ENCODE peak calls at places on chromosomes 16 and 17, in five cellular contexts. One of them, this sample, is unnamed. For H3K4me1, the result is how much of the 10 kb centered on the place peaks cover.

GRCh38 chr17:39704821-39705551 is 5.1 kb downstream of the ERBB2 start:
- DNase-seq in SK-N-SH: no peak
- DNase-seq in HCT116: no peak
- DNase-seq in A549: peak
- DNase-seq in neuronal stem cell: no peak
- DNase-seq in this sample: no peak

GRCh38 chr16:27224271-27224737 is 21.0 kb downstream of the KDM8 start:
- DNase-seq in A549: no peak
- DNase-seq in SK-N-SH: no peak
- DNase-seq in neuronal stem cell: no peak
- DNase-seq in HCT116: no peak
- DNase-seq in this sample: no peak

GRCh38 chr17:7475764-7476422 is 3.5 kb downstream of the ZBTB4 start:
- DNase-seq in HCT116: no peak
- DNase-seq in SK-N-SH: no peak
- DNase-seq in neuronal stem cell: no peak
- DNase-seq in A549: no peak
- DNase-seq in this sample: no peak

GRCh38 chr17:64154321-64155089 is 24.6 kb upstream of the ERN1 start:
- DNase-seq in neuronal stem cell: no peak
- DNase-seq in SK-N-SH: no peak
- DNase-seq in A549: no peak
- DNase-seq in HCT116: no peak
- DNase-seq in this sample: no peak

GRCh38 chr17:57579245-57579644 is 165.9 kb downstream of the CCDC182 start:
- DNase-seq in HCT116: no peak
- DNase-seq in SK-N-SH: no peak
- DNase-seq in neuronal stem cell: no peak
- DNase-seq in A549: no peak
- DNase-seq in this sample: no peak

GRCh38 chr17:19780846-19781245 is 32.7 kb upstream of the ALDH3A1 start:
- DNase-seq in neuronal stem cell: no peak
- DNase-seq in SK-N-SH: no peak
- DNase-seq in HCT116: no peak
- DNase-seq in A549: no peak
- DNase-seq in this sample: no peak

GRCh38 chr17:47423406-47424295 is 99.9 kb downstream of the EFCAB13 start:
- DNase-seq in A549: peak
- DNase-seq in HCT116: no peak
- DNase-seq in SK-N-SH: peak
- DNase-seq in neuronal stem cell: no peak
- DNase-seq in this sample: no peak

GRCh38 chr16:85258166-85258565 is 145.9 kb upstream of the CIBAR2 start:
- DNase-seq in HCT116: no peak
- DNase-seq in A549: no peak
- DNase-seq in neuronal stem cell: no peak
- DNase-seq in SK-N-SH: no peak
- DNase-seq in this sample: no peak

GRCh38 chr17:2420131-2420530 is 19.3 kb upstream of the MNT start:
- DNase-seq in HCT116: no peak
- DNase-seq in neuronal stem cell: no peak
- DNase-seq in SK-N-SH: no peak
- DNase-seq in A549: no peak
- DNase-seq in this sample: no peak

GRCh38 chr17:2416010-2416734 is 15.3 kb upstream of the MNT start:
- DNase-seq in A549: peak
- DNase-seq in SK-N-SH: peak
- DNase-seq in HCT116: no peak
- DNase-seq in neuronal stem cell: peak
- DNase-seq in this sample: peak

GRCh38 chr17:2419526-2419925 is 18.7 kb upstream of the MNT start:
- DNase-seq in SK-N-SH: no peak
- DNase-seq in neuronal stem cell: no peak
- DNase-seq in A549: no peak
- DNase-seq in HCT116: no peak
- DNase-seq in this sample: no peak

GRCh38 chr17:2421315-2422147 is 20.7 kb upstream of the MNT start:
- DNase-seq in A549: no peak
- DNase-seq in neuronal stem cell: no peak
- DNase-seq in HCT116: no peak
- DNase-seq in SK-N-SH: no peak
- DNase-seq in this sample: no peak

GRCh38 chr17:2418572-2418971 is 17.7 kb upstream of the MNT start:
- DNase-seq in A549: no peak
- DNase-seq in neuronal stem cell: no peak
- DNase-seq in SK-N-SH: no peak
- DNase-seq in HCT116: no peak
- DNase-seq in this sample: no peak
- H3K4me3 ChIP-seq in A549: no peak
- H3K4me3 ChIP-seq in neuronal stem cell: no peak
- H3K4me3 ChIP-seq in SK-N-SH: no peak
- H3K4me3 ChIP-seq in HCT116: no peak
- H3K4me3 ChIP-seq in this sample: no peak

DNA sequence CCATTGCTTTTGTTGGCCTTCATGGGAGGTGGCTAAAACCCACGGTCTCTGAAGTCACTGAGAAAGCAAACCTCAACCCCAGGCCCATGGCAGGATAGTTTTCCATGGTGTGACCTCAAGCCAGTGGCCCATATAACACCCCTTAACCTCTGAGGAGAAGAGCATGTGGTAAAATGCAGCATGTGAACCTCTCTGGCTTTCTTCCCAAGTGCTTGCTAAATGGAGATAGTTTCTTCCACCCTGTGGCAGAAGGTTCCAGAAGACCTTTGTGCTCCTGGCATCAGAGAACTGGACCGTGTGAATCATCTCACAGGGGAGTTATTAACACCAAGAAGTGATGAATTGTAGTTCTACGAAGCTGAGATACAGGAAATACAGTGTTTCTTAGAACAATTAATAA is 47.3 kb downstream of the MYOCD start:
- DNase-seq in A549: no peak
- DNase-seq in SK-N-SH: no peak
- DNase-seq in HCT116: no peak
- DNase-seq in neuronal stem cell: no peak
- DNase-seq in this sample: no peak
- H3K4me2 ChIP-seq in A549: no peak
- H3K4me2 ChIP-seq in SK-N-SH: no peak
- H3K4me2 ChIP-seq in HCT116: no peak
- H3K4me2 ChIP-seq in neuronal stem cell: no peak
- H3K4me2 ChIP-seq in this sample: no peak

DNA sequence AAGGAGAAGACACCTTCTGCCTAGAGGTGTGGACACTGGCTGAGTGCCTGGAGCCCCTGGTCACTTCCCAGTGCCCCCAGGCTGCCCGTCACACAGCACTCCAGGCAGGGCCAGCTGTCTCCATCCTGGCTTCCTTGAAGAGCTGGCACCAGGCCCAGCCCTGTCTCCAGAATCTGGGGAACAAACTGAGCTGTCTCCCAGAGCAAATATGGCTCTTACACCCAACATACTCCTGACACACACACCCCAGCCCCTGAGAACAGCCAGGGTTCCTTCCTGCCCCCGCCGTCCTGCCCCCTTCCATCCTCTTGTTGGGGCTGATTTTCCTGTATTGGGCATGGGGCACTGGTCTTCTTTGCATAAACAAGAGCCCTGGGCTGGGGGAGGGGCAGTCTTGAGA is 9.1 kb downstream of the NHERF1 start:
- DNase-seq in SK-N-SH: peak
- DNase-seq in A549: no peak
- DNase-seq in HCT116: no peak
- DNase-seq in neuronal stem cell: no peak
- DNase-seq in this sample: peak
- H3K4me1 ChIP-seq in SK-N-SH: under half
- H3K4me1 ChIP-seq in A549: half or more
- H3K4me1 ChIP-seq in HCT116: half or more
- H3K4me1 ChIP-seq in neuronal stem cell: under half
- H3K4me1 ChIP-seq in this sample: half or more

DNA sequence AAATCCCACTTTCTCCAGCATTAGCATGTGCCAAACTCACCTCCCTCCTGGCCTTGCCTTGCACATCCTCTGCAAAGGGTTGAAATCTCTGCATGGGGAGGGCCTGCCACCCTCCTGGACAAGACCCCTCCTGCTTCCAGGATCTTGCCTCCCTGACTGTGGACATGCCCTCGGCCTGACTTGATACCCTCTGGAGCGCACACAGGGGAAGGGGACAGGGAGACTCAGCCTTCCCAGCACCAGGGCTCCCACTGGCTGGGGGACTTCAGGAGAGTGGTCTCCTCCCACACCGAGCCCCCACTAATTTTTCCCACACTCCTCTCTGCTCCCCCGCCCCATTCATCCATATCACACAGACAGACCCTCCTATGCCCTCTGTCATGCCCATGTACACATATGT is 14.3 kb downstream of the SGCA start:
- DNase-seq in HCT116: no peak
- DNase-seq in SK-N-SH: no peak
- DNase-seq in A549: no peak
- DNase-seq in neuronal stem cell: no peak
- DNase-seq in this sample: no peak
- H3K4me3 ChIP-seq in HCT116: no peak
- H3K4me3 ChIP-seq in SK-N-SH: no peak
- H3K4me3 ChIP-seq in A549: no peak
- H3K4me3 ChIP-seq in neuronal stem cell: no peak
- H3K4me3 ChIP-seq in this sample: no peak

DNA sequence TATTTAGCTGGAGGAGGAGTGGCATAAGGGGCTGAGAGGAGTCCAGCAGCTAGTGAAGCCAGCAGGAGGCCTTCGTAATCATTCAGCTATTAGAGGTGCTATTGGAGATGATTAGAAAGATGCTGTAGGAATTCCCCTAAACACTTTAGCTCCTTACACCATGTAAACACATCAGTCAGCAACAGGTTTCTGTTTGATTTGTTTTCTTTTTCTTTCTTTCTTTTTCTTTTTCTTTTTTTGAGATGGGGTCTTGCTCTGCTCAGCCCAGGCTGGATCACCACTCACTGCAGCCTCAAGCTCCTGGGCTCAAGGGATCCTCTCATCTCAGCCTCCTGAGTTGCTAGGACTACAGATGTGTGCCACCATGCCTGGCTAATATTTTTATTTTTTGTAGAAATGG is 10.6 kb upstream of the SEPHS2 start:
- DNase-seq in A549: no peak
- DNase-seq in HCT116: no peak
- DNase-seq in neuronal stem cell: no peak
- DNase-seq in SK-N-SH: no peak
- DNase-seq in this sample: no peak
- H3K4me2 ChIP-seq in A549: no peak
- H3K4me2 ChIP-seq in HCT116: no peak
- H3K4me2 ChIP-seq in neuronal stem cell: no peak
- H3K4me2 ChIP-seq in SK-N-SH: no peak
- H3K4me2 ChIP-seq in this sample: no peak

GRCh38 chr17:42010898-42011516 is 6.2 kb downstream of the DNAJC7 start:
- DNase-seq in neuronal stem cell: no peak
- DNase-seq in SK-N-SH: peak
- DNase-seq in A549: peak
- DNase-seq in HCT116: no peak
- DNase-seq in this sample: no peak
- H3K4me1 ChIP-seq in neuronal stem cell: under half
- H3K4me1 ChIP-seq in SK-N-SH: under half
- H3K4me1 ChIP-seq in A549: under half
- H3K4me1 ChIP-seq in HCT116: under half
- H3K4me1 ChIP-seq in this sample: under half